ENCODE peak calls at places on chromosomes 1 and 21, in eight cellular contexts. B is stomach, W is left ventricle myocardium inferior, E is psoas muscle, S is fibroblast of lung, M is tibial nerve, V is MM.1S, K is mesendoderm. X is an unnamed sample.

GRCh38 chr1:4969556-4970129 is 315.2 kb downstream of the AJAP1 start:
- DNase-seq in B (no peak), W (no peak), E (no peak), S (no peak), M (no peak), V (no peak), K (no peak), X (no peak)

GRCh38 chr1:53313556-53313955 is 14.3 kb downstream of the LRP8 start:
- DNase-seq in B (no peak), W (no peak), E (no peak), S (no peak), M (no peak), V (no peak), K (no peak), X (no peak)

GRCh38 chr1:56584910-56585528 is 5.7 kb upstream of the PLPP3 start:
- DNase-seq in B (no peak), W (no peak), E (no peak), S (peak; percentile 84), M (no peak), V (peak; percentile 50), K (peak; percentile 64), X (no peak)

GRCh38 chr1:180057883-180058396 is 96.7 kb upstream of the QSOX1 start:
- DNase-seq in B (no peak), W (no peak), E (no peak), S (peak; percentile 18), M (no peak), V (no peak), K (peak; percentile 0), X (no peak)

GRCh38 chr1:182120411-182121258 is 59.1 kb upstream of the ZNF648 start:
- DNase-seq in B (peak; percentile 84), W (peak; percentile 31), E (peak; percentile 27), S (no peak), M (peak; percentile 44), V (no peak), K (no peak), X (peak; percentile 71)

GRCh38 chr1:223515416-223515815 is 122.2 kb downstream of the CCDC185 start:
- DNase-seq in B (no peak), W (no peak), E (no peak), S (no peak), M (no peak), V (no peak), K (no peak), X (no peak)

GRCh38 chr1:115717541-115717940 is 51.0 kb downstream of the CASQ2 start:
- DNase-seq in B (peak; percentile 43), W (no peak), E (peak; percentile 30), S (peak; percentile 58), M (peak; percentile 45), V (peak; percentile 26), K (peak; percentile 74), X (no peak)

GRCh38 chr1:173590557-173590956 is 12.3 kb downstream of the SLC9C2 start:
- DNase-seq in B (no peak), W (no peak), E (no peak), S (no peak), M (no peak), V (no peak), K (no peak), X (no peak)

GRCh38 chr21:26800455-26801454 is 44.5 kb downstream of the ADAMTS1 start:
- DNase-seq in B (no peak), W (peak; percentile 14), E (no peak), S (peak; percentile 74), M (no peak), V (no peak), K (no peak), X (no peak)

GRCh38 chr1:10033359-10033845 is 644 bp downstream of the UBE4B start:
- DNase-seq in B (no peak), W (no peak), E (no peak), S (peak; percentile 33), M (no peak), V (peak; percentile 53), K (peak; percentile 80), X (no peak)

GRCh38 chr1:150469291-150469690 is 17.9 kb upstream of the TARS2 start:
- DNase-seq in B (no peak), W (no peak), E (no peak), S (no peak), M (no peak), V (no peak), K (no peak), X (no peak)
- H3K36me3 ChIP-seq in B (peaks cover 58% of the 10 kb centered on the region), W (peaks cover 69% of the 10 kb centered on the region), E (peaks cover 2% of the 10 kb centered on the region), S (peaks cover 15% of the 10 kb centered on the region), M (no peaks in the 10 kb centered on the region), V (peaks cover 11% of the 10 kb centered on the region), K (peaks cover 12% of the 10 kb centered on the region), X (peaks cover 5% of the 10 kb centered on the region)

DNA sequence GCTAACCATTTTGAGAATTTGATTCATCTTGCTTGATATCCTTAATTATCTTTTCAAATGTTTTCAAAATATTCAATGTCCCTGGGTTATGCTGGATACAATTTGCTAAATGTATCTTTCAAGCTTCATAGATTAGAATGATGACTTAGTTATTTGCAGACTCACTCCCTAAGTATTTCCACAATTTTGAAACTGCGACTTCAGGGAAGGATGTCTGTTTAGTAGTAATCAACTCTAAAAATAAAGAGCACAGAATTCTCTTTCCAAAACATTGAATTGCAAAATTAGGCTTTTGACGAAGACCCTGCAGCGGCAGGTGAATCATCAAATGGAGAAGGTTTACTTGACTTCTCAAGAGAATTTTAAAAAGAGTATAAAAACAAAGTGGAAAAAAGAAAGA is 14.2 kb downstream of the RGS1 start:
- DNase-seq in B (no peak), W (no peak), E (no peak), S (no peak), M (no peak), V (no peak), K (no peak), X (no peak)
- H3K36me3 ChIP-seq in B (no peaks in the 10 kb centered on the region), W (no peaks in the 10 kb centered on the region), E (no peaks in the 10 kb centered on the region), S (no peaks in the 10 kb centered on the region), M (no peaks in the 10 kb centered on the region), V (no peaks in the 10 kb centered on the region), K (no peaks in the 10 kb centered on the region), X (no peaks in the 10 kb centered on the region)

DNA sequence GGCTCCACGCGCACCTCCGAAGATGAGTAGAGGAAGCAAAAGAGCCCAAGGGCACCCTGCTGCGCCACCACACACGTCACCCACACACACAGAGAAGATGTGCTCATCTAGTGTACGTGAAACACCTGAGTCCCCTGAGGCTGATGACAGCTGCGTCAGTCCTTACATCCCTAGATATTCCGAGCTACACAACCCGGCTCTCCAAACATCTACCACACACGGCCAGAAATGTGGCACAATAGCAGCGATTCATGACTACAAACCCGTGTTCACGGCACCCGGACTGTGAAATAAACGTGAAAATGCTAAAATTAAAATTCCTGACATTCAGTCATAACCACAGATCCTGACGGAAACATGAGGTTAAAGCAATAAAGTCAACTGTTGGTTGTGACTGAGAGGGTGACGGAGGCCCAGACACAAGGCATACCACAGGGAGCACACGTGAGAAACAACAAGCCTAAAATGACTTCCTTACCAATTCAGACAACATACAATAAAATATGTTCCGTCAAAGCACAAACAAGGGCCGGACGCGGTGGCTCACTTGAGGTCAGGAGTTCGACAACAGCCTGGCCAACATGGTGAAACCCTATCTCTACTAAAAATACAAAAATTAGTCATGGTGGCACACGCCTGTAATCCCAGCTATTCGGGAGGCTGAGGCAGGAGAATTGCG is 7.4 kb downstream of the SSU72 start:
- DNase-seq in B (no peak), W (no peak), E (peak; percentile 35), S (no peak), M (no peak), V (no peak), K (no peak), X (no peak)
- H3K36me3 ChIP-seq in B (peaks cover 24% of the 10 kb centered on the region), W (peaks cover 36% of the 10 kb centered on the region), E (peaks cover 8% of the 10 kb centered on the region), S (peaks cover 15% of the 10 kb centered on the region), M (no peaks in the 10 kb centered on the region), V (peaks cover 9% of the 10 kb centered on the region), K (peaks cover 17% of the 10 kb centered on the region), X (no peaks in the 10 kb centered on the region)

DNA sequence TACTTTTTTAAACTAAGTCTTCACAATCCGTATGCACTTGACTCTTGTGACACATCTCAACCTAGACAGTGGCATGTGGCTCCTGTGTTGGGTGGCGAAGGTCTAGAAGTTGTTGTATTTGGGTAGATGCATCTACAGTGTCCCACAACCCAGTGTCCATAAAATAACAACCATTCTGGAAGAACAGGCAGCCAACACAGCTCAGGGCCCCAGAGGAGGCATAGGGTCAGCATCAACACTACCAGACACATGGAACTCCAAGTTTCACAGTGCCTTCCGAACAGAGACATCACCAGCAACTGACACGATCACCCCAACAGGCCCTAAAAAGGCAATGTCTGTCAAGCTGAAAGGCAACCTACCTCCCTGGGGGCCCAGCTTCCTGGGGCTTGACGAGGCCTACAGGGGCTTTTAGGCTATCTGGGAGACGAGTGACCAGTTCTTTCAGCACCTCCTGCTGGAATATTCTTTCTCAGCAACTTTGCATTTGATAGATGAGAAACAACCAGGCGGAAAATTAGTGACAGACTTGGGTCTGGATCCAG is 5.6 kb downstream of the SH3BP5L start:
- DNase-seq in B (no peak), W (no peak), E (no peak), S (no peak), M (no peak), V (no peak), K (no peak), X (no peak)
- H3K36me3 ChIP-seq in B (peaks cover 23% of the 10 kb centered on the region), W (peaks cover 59% of the 10 kb centered on the region), E (no peaks in the 10 kb centered on the region), S (peaks cover 16% of the 10 kb centered on the region), M (no peaks in the 10 kb centered on the region), V (peaks cover 8% of the 10 kb centered on the region), K (peaks cover 6% of the 10 kb centered on the region), X (no peaks in the 10 kb centered on the region)

GRCh38 chr1:19949016-19949415 is 25.6 kb upstream of the PLA2G2E start:
- DNase-seq in B (no peak), W (no peak), E (no peak), S (peak; percentile 60), M (no peak), V (no peak), K (peak; percentile 72), X (peak; percentile 61)
- H3K36me3 ChIP-seq in B (no peaks in the 10 kb centered on the region), W (no peaks in the 10 kb centered on the region), E (no peaks in the 10 kb centered on the region), S (no peaks in the 10 kb centered on the region), M (no peaks in the 10 kb centered on the region), V (no peaks in the 10 kb centered on the region), K (no peaks in the 10 kb centered on the region), X (no peaks in the 10 kb centered on the region)

DNA sequence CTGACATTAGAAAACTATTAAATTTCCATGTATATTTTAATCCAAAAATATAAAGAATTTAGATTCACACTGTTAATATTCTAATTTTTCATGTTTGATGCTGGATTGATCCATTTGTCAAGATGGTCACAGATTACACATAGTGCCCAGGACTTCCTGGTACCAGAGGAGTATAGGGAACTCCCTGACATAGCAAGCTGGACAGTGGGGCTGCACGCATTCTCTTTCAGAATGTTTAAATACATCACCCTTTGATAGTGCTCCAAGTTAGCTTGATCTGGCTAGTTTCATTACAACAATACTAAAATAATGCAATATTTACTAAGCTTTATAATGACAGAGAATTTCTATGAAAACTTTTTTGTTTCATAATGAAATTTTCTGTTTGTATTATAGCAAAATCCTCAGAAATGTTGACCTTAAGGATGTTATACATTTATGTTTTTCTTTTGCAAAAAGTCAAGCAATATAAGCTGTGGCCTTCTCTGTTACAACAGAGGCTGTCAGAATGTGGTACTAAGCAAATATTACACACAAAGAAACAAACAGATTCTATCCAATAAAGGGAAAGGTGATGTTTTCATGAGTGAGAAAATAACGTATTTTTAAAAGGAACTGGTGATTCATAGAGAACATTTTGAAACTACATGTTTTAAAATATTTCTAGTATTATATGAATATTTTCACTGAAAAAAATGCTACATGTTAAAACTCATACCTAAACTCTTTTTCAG is 84.7 kb downstream of the SLC35F3 start:
- DNase-seq in B (no peak), W (no peak), E (no peak), S (no peak), M (no peak), V (no peak), K (no peak), X (no peak)
- H3K36me3 ChIP-seq in B (no peaks in the 10 kb centered on the region), W (no peaks in the 10 kb centered on the region), E (no peaks in the 10 kb centered on the region), S (no peaks in the 10 kb centered on the region), M (no peaks in the 10 kb centered on the region), V (no peaks in the 10 kb centered on the region), K (no peaks in the 10 kb centered on the region), X (no peaks in the 10 kb centered on the region)

X was measured in kidney epithelial cell.